ENCODE peak calls at places on chromosomes 7 and 10, in five cellular contexts. One of them, this sample, is unnamed.

GRCh38 chr10:29917311-29917710 is 142.1 kb downstream of the JCAD start:
- DNase-seq in AG10803: no peak
- DNase-seq in AG08395: no peak
- DNase-seq in prostate gland: peak; percentile 68
- DNase-seq in NCI-H1105 treated with DMSO at 0.1 percent for 48 hours: no peak
- DNase-seq in this sample: peak; percentile 53

GRCh38 chr10:1715821-1716220 is 21.5 kb downstream of the ADARB2 start:
- DNase-seq in AG10803: no peak
- DNase-seq in AG08395: no peak
- DNase-seq in prostate gland: peak; percentile 18
- DNase-seq in NCI-H1105 treated with DMSO at 0.1 percent for 48 hours: no peak
- DNase-seq in this sample: no peak

GRCh38 chr10:79490400-79491081 is 21.8 kb upstream of the EIF5AL1 start:
- DNase-seq in AG10803: peak; percentile 15
- DNase-seq in AG08395: peak; percentile 41
- DNase-seq in prostate gland: no peak
- DNase-seq in NCI-H1105 treated with DMSO at 0.1 percent for 48 hours: no peak
- DNase-seq in this sample: peak; percentile 22

GRCh38 chr10:42650374-42650773 is 12.0 kb upstream of the ZNF33B start:
- DNase-seq in AG10803: no peak
- DNase-seq in AG08395: no peak
- DNase-seq in prostate gland: no peak
- DNase-seq in NCI-H1105 treated with DMSO at 0.1 percent for 48 hours: no peak
- DNase-seq in this sample: no peak

GRCh38 chr7:45178241-45179225 is 20.9 kb downstream of the RAMP3 start:
- DNase-seq in AG10803: no peak
- DNase-seq in AG08395: no peak
- DNase-seq in prostate gland: no peak
- DNase-seq in NCI-H1105 treated with DMSO at 0.1 percent for 48 hours: no peak
- DNase-seq in this sample: no peak

GRCh38 chr7:92266415-92267241 is 20.9 kb downstream of the ANKIB1 start:
- DNase-seq in AG10803: no peak
- DNase-seq in AG08395: no peak
- DNase-seq in prostate gland: no peak
- DNase-seq in NCI-H1105 treated with DMSO at 0.1 percent for 48 hours: no peak
- DNase-seq in this sample: no peak

GRCh38 chr10:125521721-125522680 is 161.0 kb downstream of the TEX36 start:
- DNase-seq in AG10803: no peak
- DNase-seq in AG08395: no peak
- DNase-seq in prostate gland: no peak
- DNase-seq in NCI-H1105 treated with DMSO at 0.1 percent for 48 hours: no peak
- DNase-seq in this sample: no peak

GRCh38 chr10:60206735-60207134 is 182.9 kb downstream of the ANK3 start:
- DNase-seq in AG10803: no peak
- DNase-seq in AG08395: no peak
- DNase-seq in prostate gland: no peak
- DNase-seq in NCI-H1105 treated with DMSO at 0.1 percent for 48 hours: no peak
- DNase-seq in this sample: no peak

GRCh38 chr7:4799508-4800268 is 24.3 kb downstream of the AP5Z1 start:
- DNase-seq in AG10803: peak; percentile 7
- DNase-seq in AG08395: peak; percentile 44
- DNase-seq in prostate gland: no peak
- DNase-seq in NCI-H1105 treated with DMSO at 0.1 percent for 48 hours: no peak
- DNase-seq in this sample: no peak

This sample was measured in body of pancreas.